ENCODE peak calls at places on chromosomes 11 and 22, in ten cellular contexts. N is dorsolateral prefrontal cortex, E is tibial artery, J is spleen, B is Peyer's patch, Q is mammary epithelial cell, T is heart left ventricle, Z is transverse colon, L is fibroblast of lung, D is A549. R is an unnamed sample.

GRCh38 chr22:49209452-49210195 is 618.0 kb downstream of the BRD1 start:
- DNase-seq in N (no peak), E (peak), J (peak), B (peak), Q (no peak), T (peak), Z (no peak), L (no peak), D (peak), R (no peak)

GRCh38 chr11:34360056-34360455 is 2.2 kb upstream of the ABTB2 start:
- DNase-seq in N (no peak), E (no peak), J (no peak), B (no peak), Q (no peak), T (no peak), Z (no peak), L (no peak), D (no peak), R (no peak)

GRCh38 chr22:25368271-25368670 is 148.8 kb downstream of the CRYBB2 start:
- DNase-seq in N (no peak), E (no peak), J (no peak), B (no peak), Q (no peak), T (no peak), Z (peak), L (peak), D (peak), R (peak)

GRCh38 chr11:13287026-13287425 is 9.4 kb downstream of the BMAL1 start:
- DNase-seq in N (no peak), E (no peak), J (no peak), B (no peak), Q (no peak), T (no peak), Z (no peak), L (no peak), D (no peak), R (no peak)

GRCh38 chr11:7582338-7582985 is 68.7 kb downstream of the PPFIBP2 start:
- DNase-seq in N (no peak), E (no peak), J (no peak), B (no peak), Q (no peak), T (no peak), Z (no peak), L (no peak), D (no peak), R (no peak)

GRCh38 chr22:42273855-42274451 is 3.5 kb upstream of the TCF20 start:
- DNase-seq in N (no peak), E (no peak), J (peak), B (no peak), Q (no peak), T (no peak), Z (no peak), L (no peak), D (no peak), R (no peak)

GRCh38 chr11:70500076-70500847 is 101.9 kb downstream of the CTTN start:
- DNase-seq in N (no peak), E (peak), J (peak), B (peak), Q (no peak), T (peak), Z (no peak), L (no peak), D (no peak), R (no peak)

GRCh38 chr11:132785878-132786277 is 746.4 kb downstream of the OPCML start:
- DNase-seq in N (no peak), E (no peak), J (no peak), B (no peak), Q (no peak), T (no peak), Z (no peak), L (no peak), D (no peak), R (no peak)

GRCh38 chr22:27196483-27196882 is 539.1 kb downstream of the MIAT start:
- DNase-seq in N (no peak), E (no peak), J (no peak), B (no peak), Q (no peak), T (no peak), Z (no peak), L (no peak), D (no peak), R (no peak)

GRCh38 chr11:122267602-122268001 is 151.6 kb upstream of the BLID start:
- DNase-seq in N (no peak), E (no peak), J (no peak), B (no peak), Q (peak), T (no peak), Z (no peak), L (peak), D (no peak), R (no peak)

GRCh38 chr11:23865341-23865975 is 631.4 kb upstream of the LUZP2 start:
- DNase-seq in N (no peak), E (no peak), J (no peak), B (no peak), Q (peak), T (no peak), Z (no peak), L (peak), D (no peak), R (no peak)

GRCh38 chr22:44172370-44173108 is 8.2 kb upstream of the PARVG start:
- DNase-seq in N (peak), E (peak), J (peak), B (peak), Q (no peak), T (peak), Z (peak), L (no peak), D (no peak), R (no peak)

GRCh38 chr22:36369922-36370781 is 17.6 kb downstream of the MYH9 start:
- DNase-seq in N (peak), E (peak), J (peak), B (peak), Q (peak), T (peak), Z (peak), L (peak), D (peak), R (no peak)

GRCh38 chr22:26484360-26484706 is 656 bp downstream of the SRRD start:
- DNase-seq in N (no peak), E (peak), J (no peak), B (no peak), Q (no peak), T (no peak), Z (no peak), L (no peak), D (no peak), R (no peak)

GRCh38 chr11:134052988-134053945 is 15.6 kb upstream of the JAM3 start:
- DNase-seq in N (no peak), E (no peak), J (no peak), B (no peak), Q (no peak), T (no peak), Z (no peak), L (no peak), D (no peak), R (no peak)

GRCh38 chr11:35151896-35152295 is 12.9 kb downstream of the CD44 start:
- DNase-seq in N (no peak), E (no peak), J (no peak), B (no peak), Q (no peak), T (no peak), Z (no peak), L (no peak), D (no peak), R (no peak)

GRCh38 chr11:70759846-70760245 is 361.5 kb downstream of the CTTN start:
- DNase-seq in N (no peak), E (no peak), J (peak), B (no peak), Q (no peak), T (no peak), Z (no peak), L (no peak), D (no peak), R (no peak)

GRCh38 chr11:10317776-10318526 is 13.1 kb downstream of the ADM start:
- DNase-seq in N (no peak), E (no peak), J (no peak), B (no peak), Q (no peak), T (no peak), Z (no peak), L (no peak), D (no peak), R (no peak)

GRCh38 chr11:110447897-110448522 is 18.3 kb downstream of the FDX1 start:
- DNase-seq in N (no peak), E (no peak), J (no peak), B (no peak), Q (peak), T (no peak), Z (no peak), L (no peak), D (no peak), R (no peak)

GRCh38 chr11:123111465-123111864 is 49.5 kb upstream of the HSPA8 start:
- DNase-seq in N (no peak), E (no peak), J (no peak), B (no peak), Q (peak), T (no peak), Z (no peak), L (peak), D (peak), R (peak)

GRCh38 chr22:23072035-23072910 is 2.0 kb downstream of the GNAZ start:
- DNase-seq in N (no peak), E (no peak), J (peak), B (peak), Q (no peak), T (peak), Z (no peak), L (peak), D (no peak), R (no peak)

GRCh38 chr11:5992604-5993251 is 5.9 kb upstream of the OR52L1 start:
- DNase-seq in N (no peak), E (no peak), J (no peak), B (no peak), Q (peak), T (no peak), Z (no peak), L (peak), D (peak), R (peak)

GRCh38 chr11:46381046-46381835 is at the start of gene MDK:
- DNase-seq in N (no peak), E (no peak), J (peak), B (peak), Q (no peak), T (no peak), Z (peak), L (no peak), D (no peak), R (no peak)

GRCh38 chr11:65814131-65814959 is 19.4 kb upstream of the SNX32 start:
- DNase-seq in N (no peak), E (peak), J (no peak), B (no peak), Q (no peak), T (peak), Z (no peak), L (no peak), D (no peak), R (no peak)

GRCh38 chr11:66332371-66333219 is 3.6 kb downstream of the RIN1 start:
- DNase-seq in N (no peak), E (no peak), J (peak), B (no peak), Q (no peak), T (no peak), Z (no peak), L (no peak), D (no peak), R (no peak)

GRCh38 chr11:12286606-12287005 is 90.8 kb upstream of the PARVA start:
- DNase-seq in N (no peak), E (no peak), J (no peak), B (no peak), Q (no peak), T (no peak), Z (no peak), L (no peak), D (no peak), R (no peak)

GRCh38 chr11:114262681-114263509 is 33.3 kb upstream of the NNMT start:
- DNase-seq in N (peak), E (no peak), J (no peak), B (no peak), Q (peak), T (peak), Z (no peak), L (peak), D (peak), R (peak)

GRCh38 chr11:5234390-5234834 is at the start of gene HBD:
- DNase-seq in N (no peak), E (no peak), J (no peak), B (no peak), Q (peak), T (no peak), Z (no peak), L (peak), D (no peak), R (no peak)

GRCh38 chr22:39277135-39277607 is 32.4 kb upstream of the PDGFB start:
- DNase-seq in N (no peak), E (no peak), J (no peak), B (no peak), Q (peak), T (no peak), Z (no peak), L (peak), D (no peak), R (no peak)

GRCh38 chr11:127670372-127670771 is 669.8 kb upstream of the KIRREL3 start:
- DNase-seq in N (no peak), E (no peak), J (no peak), B (no peak), Q (no peak), T (no peak), Z (no peak), L (no peak), D (no peak), R (no peak)

GRCh38 chr11:116148056-116148455 is 624.7 kb downstream of the BUD13 start:
- DNase-seq in N (no peak), E (no peak), J (no peak), B (no peak), Q (no peak), T (no peak), Z (no peak), L (no peak), D (no peak), R (no peak)

GRCh38 chr22:24506802-24507438 is 11.8 kb downstream of the UPB1 start:
- DNase-seq in N (no peak), E (no peak), J (no peak), B (no peak), Q (no peak), T (no peak), Z (no peak), L (peak), D (peak), R (no peak)

GRCh38 chr11:67416416-67417335 is 1.2 kb downstream of the CARNS1 start:
- DNase-seq in N (no peak), E (peak), J (peak), B (no peak), Q (no peak), T (no peak), Z (no peak), L (no peak), D (peak), R (no peak)

GRCh38 chr11:70549796-70550195 is 151.5 kb downstream of the CTTN start:
- DNase-seq in N (no peak), E (no peak), J (peak), B (no peak), Q (no peak), T (no peak), Z (no peak), L (no peak), D (no peak), R (no peak)

DNA sequence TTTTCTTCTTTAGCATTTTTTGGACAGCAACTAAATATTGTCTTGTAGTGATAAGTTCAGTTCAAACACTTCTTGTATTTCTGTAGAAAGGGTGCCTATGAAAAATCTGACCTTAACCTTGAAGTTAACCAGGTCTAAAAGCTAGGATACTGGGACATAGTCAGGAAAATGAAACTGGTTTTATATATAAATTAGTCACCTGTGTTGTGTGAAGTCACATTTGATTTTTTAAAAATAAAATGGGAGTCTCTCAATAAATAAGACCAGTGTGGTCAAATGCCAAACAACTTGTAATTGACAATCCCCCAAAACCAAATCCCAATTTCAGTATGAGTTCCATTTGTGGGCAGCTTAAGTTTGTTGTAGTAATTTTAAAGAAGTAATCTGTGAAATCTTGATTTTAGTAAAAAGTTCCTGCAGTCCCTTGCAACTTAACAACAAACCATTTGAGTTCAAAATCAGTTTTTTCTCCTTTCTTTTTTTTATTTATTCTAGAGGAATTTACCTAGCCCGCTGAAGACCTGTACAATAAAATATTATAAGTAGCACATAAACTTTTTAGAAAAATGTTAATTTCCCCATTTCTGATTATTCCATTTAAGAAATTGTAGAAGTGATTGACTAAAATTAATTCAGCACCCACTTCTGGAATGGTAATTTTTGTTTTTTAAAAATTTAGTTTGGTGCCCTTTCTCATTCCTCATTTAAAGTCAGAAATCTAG is 84.4 kb upstream of the PPARA start:
- DNase-seq in N (no peak), E (no peak), J (no peak), B (no peak), Q (peak), T (no peak), Z (no peak), L (no peak), D (no peak), R (no peak)
- H3K27ac ChIP-seq in N (peak), E (peak), J (peak), B (peak), Q (peak), T (peak), Z (peak), L (peak), D (peak), R (no peak)

GRCh38 chr11:94732617-94733292 is 35.4 kb upstream of the AMOTL1 start:
- DNase-seq in N (no peak), E (no peak), J (no peak), B (no peak), Q (peak), T (peak), Z (no peak), L (peak), D (peak), R (peak)

GRCh38 chr11:94734563-94735275 is 33.4 kb upstream of the AMOTL1 start:
- DNase-seq in N (no peak), E (no peak), J (no peak), B (no peak), Q (no peak), T (no peak), Z (no peak), L (no peak), D (peak), R (no peak)

GRCh38 chr11:94737171-94737611 is 31.0 kb upstream of the AMOTL1 start:
- DNase-seq in N (no peak), E (no peak), J (no peak), B (no peak), Q (no peak), T (no peak), Z (no peak), L (peak), D (peak), R (peak)

GRCh38 chr11:94738746-94739145 is 29.4 kb upstream of the AMOTL1 start:
- DNase-seq in N (no peak), E (no peak), J (no peak), B (no peak), Q (no peak), T (no peak), Z (no peak), L (no peak), D (no peak), R (no peak)

DNA sequence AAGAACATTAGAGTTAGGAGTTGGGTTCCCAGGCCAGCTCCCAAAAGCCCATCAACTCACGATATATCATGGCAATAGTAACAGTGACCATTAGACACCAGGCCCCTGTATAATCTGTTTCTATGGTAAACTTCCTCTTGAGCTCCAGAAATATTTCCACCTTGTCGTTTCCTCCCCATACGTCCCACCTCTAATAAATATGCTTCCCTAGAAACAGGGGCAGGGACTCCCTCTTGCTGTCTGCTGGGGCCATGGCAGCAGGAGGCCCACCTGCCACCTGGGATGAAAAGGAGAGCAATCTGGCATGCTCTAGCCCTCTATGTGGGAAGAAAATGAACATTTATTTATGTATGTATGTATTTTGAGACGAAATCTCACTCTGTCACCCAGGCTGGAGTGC is 32.2 kb upstream of the AMOTL1 start:
- DNase-seq in N (no peak), E (no peak), J (no peak), B (no peak), Q (no peak), T (no peak), Z (no peak), L (no peak), D (no peak), R (no peak)
- TF ChIP-seq CTCF in N (no peak), E (no peak), J (no peak), B (no peak), Q (no peak), T (no peak), Z (no peak), L (no peak), D (no peak), R (no peak)

GRCh38 chr11:68710445-68710844 is 26.1 kb downstream of the GAL start:
- DNase-seq in N (no peak), E (no peak), J (no peak), B (no peak), Q (no peak), T (no peak), Z (no peak), L (no peak), D (no peak), R (no peak)

GRCh38 chr11:68714047-68714856 is 29.9 kb downstream of the GAL start:
- DNase-seq in N (no peak), E (no peak), J (no peak), B (no peak), Q (no peak), T (no peak), Z (no peak), L (no peak), D (no peak), R (no peak)

GRCh38 chr11:68709064-68709463 is 24.7 kb downstream of the GAL start:
- DNase-seq in N (no peak), E (no peak), J (no peak), B (no peak), Q (no peak), T (no peak), Z (no peak), L (no peak), D (no peak), R (no peak)

GRCh38 chr11:68707527-68707926 is 23.2 kb downstream of the GAL start:
- DNase-seq in N (no peak), E (no peak), J (no peak), B (no peak), Q (no peak), T (no peak), Z (no peak), L (no peak), D (no peak), R (no peak)

GRCh38 chr11:68711114-68711513 is 26.8 kb downstream of the GAL start:
- DNase-seq in N (no peak), E (no peak), J (no peak), B (no peak), Q (no peak), T (no peak), Z (no peak), L (no peak), D (no peak), R (no peak)
- H3K27ac ChIP-seq in N (no peak), E (no peak), J (no peak), B (no peak), Q (no peak), T (no peak), Z (no peak), L (no peak), D (no peak), R (no peak)

DNA sequence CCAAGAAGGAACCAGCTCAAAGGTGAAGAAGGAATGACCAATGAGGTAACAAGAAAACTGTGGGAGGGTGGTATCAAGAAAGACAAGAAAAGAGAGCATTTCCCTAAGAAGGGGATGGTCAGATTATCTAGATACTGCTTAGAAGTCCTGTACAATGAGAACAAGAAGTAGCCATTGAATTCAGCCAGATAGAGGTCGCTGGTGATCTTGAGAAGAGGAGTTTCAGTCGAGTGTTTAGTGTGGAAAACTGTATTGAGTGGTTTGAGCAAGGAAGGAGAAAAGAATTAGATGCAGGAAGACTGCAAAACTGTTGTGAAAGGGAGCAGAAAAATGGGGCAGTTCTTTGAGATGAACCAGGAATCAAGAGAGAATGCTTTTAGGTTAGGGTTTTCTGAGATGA is 74.6 kb upstream of the FAT3 start:
- DNase-seq in N (no peak), E (no peak), J (no peak), B (no peak), Q (no peak), T (no peak), Z (no peak), L (peak), D (peak), R (no peak)
- TF ChIP-seq CTCF in N (no peak), E (no peak), J (no peak), B (no peak), Q (no peak), T (no peak), Z (no peak), L (peak), D (no peak), R (no peak)